ENCODE peak calls at places on chromosomes 3 and 15, in nine cellular contexts. Z is sigmoid colon; K is ovary; S is CD8-positive, alpha-beta memory T cell; Q is OCI-LY7; X is HAP-1; A is colonic mucosa; L is A673; G is tibial artery. M is an unnamed sample.

GRCh38 chr15:41827290-41827879 is 507 bp upstream of the JMJD7 start:
- DNase-seq in X (peak; percentile 27), K (no peak), L (no peak), A (peak; percentile 51), Z (peak; percentile 74), S (no peak), G (no peak), Q (peak; percentile 26), M (no peak)

GRCh38 chr3:173632945-173633344 is 235.4 kb downstream of the NLGN1 start:
- DNase-seq in L (no peak), X (no peak), A (no peak), G (no peak), Z (no peak), S (no peak), K (no peak), Q (no peak), M (no peak)

GRCh38 chr3:29695905-29696238 is 415.0 kb downstream of the RBMS3 start:
- DNase-seq in K (no peak), X (no peak), Q (no peak), G (no peak), L (peak; percentile 32), A (no peak), Z (no peak), S (no peak), M (no peak)

GRCh38 chr3:140128217-140129137 is 193.5 kb downstream of the CLSTN2 start:
- DNase-seq in A (peak; percentile 20), X (peak; percentile 77), G (no peak), S (no peak), L (peak; percentile 68), Q (peak; percentile 35), K (no peak), Z (no peak), M (peak; percentile 88)

GRCh38 chr3:154969366-154969765 is 110.8 kb upstream of the MME start:
- DNase-seq in S (no peak), Z (no peak), L (no peak), K (no peak), A (no peak), G (no peak), Q (no peak), X (no peak), M (no peak)

GRCh38 chr15:39444729-39445470 is 136.0 kb upstream of the THBS1 start:
- DNase-seq in G (no peak), S (no peak), A (no peak), Q (no peak), X (no peak), Z (peak; percentile 75), L (no peak), K (no peak), M (no peak)

GRCh38 chr15:64521726-64522164 is 61.4 kb downstream of the ZNF609 start:
- DNase-seq in Q (no peak), X (peak; percentile 97), S (no peak), G (peak; percentile 47), K (no peak), L (peak; percentile 86), Z (peak; percentile 60), A (no peak), M (peak; percentile 96)

GRCh38 chr15:66765478-66766281 is 63.6 kb downstream of the SMAD6 start:
- DNase-seq in K (no peak), G (no peak), X (peak; percentile 94), S (no peak), L (peak; percentile 97), Q (no peak), A (peak; percentile 66), Z (peak; percentile 60), M (peak; percentile 67)

GRCh38 chr15:59751552-59752413 is 62.7 kb upstream of the BNIP2 start:
- DNase-seq in Q (peak; percentile 11), S (peak; percentile 64), A (no peak), K (no peak), L (peak; percentile 23), X (no peak), Z (no peak), G (no peak), M (peak; percentile 46)

GRCh38 chr3:139499536-139499935 is 23.2 kb upstream of the RBP2 start:
- DNase-seq in G (no peak), Z (no peak), A (no peak), X (no peak), S (no peak), K (no peak), Q (no peak), L (no peak), M (no peak)

GRCh38 chr3:187230011-187230410 is 32.7 kb downstream of the RTP1 start:
- DNase-seq in K (no peak), X (no peak), G (no peak), L (no peak), Q (no peak), S (no peak), Z (no peak), A (no peak), M (no peak)

GRCh38 chr15:83209333-83209732 is 1.7 kb upstream of the HDGFL3 start:
- DNase-seq in Q (no peak), K (no peak), G (no peak), X (peak; percentile 64), Z (no peak), L (peak; percentile 11), A (no peak), S (no peak), M (no peak)

GRCh38 chr3:54079314-54079713 is 43.0 kb upstream of the CACNA2D3 start:
- DNase-seq in G (no peak), Z (no peak), S (no peak), A (no peak), Q (no peak), L (no peak), X (no peak), K (no peak), M (no peak)

GRCh38 chr3:75650191-75650590 is 13.9 kb upstream of the FRG2C start:
- DNase-seq in A (no peak), Z (no peak), G (no peak), X (no peak), S (no peak), Q (no peak), L (no peak), K (no peak), M (no peak)

GRCh38 chr15:88835646-88836045 is 32.4 kb downstream of the ACAN start:
- DNase-seq in X (no peak), Z (no peak), S (no peak), G (no peak), Q (no peak), K (no peak), A (no peak), L (no peak), M (no peak)

GRCh38 chr15:57640935-57641682 is 49.4 kb downstream of the MYZAP start:
- DNase-seq in X (peak; percentile 55), L (peak; percentile 50), Q (peak; percentile 11), S (no peak), K (no peak), Z (no peak), A (no peak), G (no peak), M (peak; percentile 73)

GRCh38 chr15:92883643-92884458 is 16.3 kb upstream of the CHD2 start:
- DNase-seq in L (no peak), A (no peak), Q (peak; percentile 58), Z (no peak), G (no peak), X (no peak), K (no peak), S (peak; percentile 84), M (no peak)

GRCh38 chr3:113496924-113497323 is 18.0 kb downstream of the SPICE1 start:
- DNase-seq in Q (no peak), X (no peak), G (no peak), A (no peak), Z (no peak), S (no peak), L (peak; percentile 19), K (no peak), M (peak; percentile 23)

GRCh38 chr3:169150874-169151273 is 512.6 kb downstream of the MECOM start:
- DNase-seq in X (no peak), Z (no peak), G (no peak), A (no peak), K (no peak), L (no peak), S (no peak), Q (no peak), M (peak; percentile 29)

GRCh38 chr3:169149349-169149890 is 514.1 kb downstream of the MECOM start:
- DNase-seq in X (peak; percentile 92), S (peak; percentile 43), G (peak; percentile 59), Z (peak; percentile 84), A (peak; percentile 88), Q (peak; percentile 82), L (peak; percentile 84), K (peak; percentile 55), M (peak; percentile 90)

GRCh38 chr3:169152319-169152718 is 511.2 kb downstream of the MECOM start:
- DNase-seq in G (no peak), S (no peak), K (no peak), Q (no peak), X (no peak), Z (no peak), L (no peak), A (peak; percentile 46), M (no peak)

GRCh38 chr3:169148448-169149348 is 514.8 kb downstream of the MECOM start:
- DNase-seq in A (no peak), K (no peak), G (no peak), Q (no peak), Z (no peak), S (no peak), L (no peak), X (peak; percentile 24), M (peak; percentile 55)

DNA sequence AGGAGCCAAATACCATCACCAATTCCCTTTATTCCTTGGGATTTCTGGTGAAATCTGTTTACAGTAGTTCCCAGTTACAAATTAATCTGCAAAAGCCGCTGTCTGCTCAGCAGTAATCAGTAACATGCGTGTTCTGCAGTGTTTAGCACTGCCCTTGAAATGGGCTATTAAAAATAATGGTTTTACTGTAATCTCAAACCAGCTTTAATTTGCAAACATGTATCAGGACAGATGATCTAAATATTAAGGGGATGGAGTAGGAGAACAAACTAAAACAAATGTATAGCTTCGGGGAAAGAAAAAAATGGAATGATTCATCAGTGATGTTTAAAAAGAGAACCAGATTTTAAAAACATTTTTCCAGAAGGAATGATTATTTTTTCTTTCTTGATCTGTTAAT is 513.2 kb downstream of the MECOM start:
- DNase-seq in Z (no peak), Q (no peak), L (no peak), A (no peak), G (no peak), X (no peak), S (no peak), K (no peak), M (no peak)
- H3K4me3 ChIP-seq in Z (no peak overlapping the region), Q (no peak overlapping the region), L (no peak overlapping the region), A (no peak overlapping the region), G (no peak overlapping the region), X (no peak overlapping the region), S (no peak overlapping the region), K (no peak overlapping the region), M (no peak overlapping the region)

GRCh38 chr15:77526582-77527163 is 106.0 kb downstream of the HMG20A start:
- DNase-seq in S (no peak), L (no peak), Q (no peak), A (no peak), G (no peak), Z (peak; percentile 34), K (no peak), X (no peak), M (no peak)
- H3K4me1 ChIP-seq in S (no peaks in the 10 kb centered on the region), L (peaks cover 46% of the 10 kb centered on the region), Q (no peaks in the 10 kb centered on the region), A (no peaks in the 10 kb centered on the region), G (no peaks in the 10 kb centered on the region), Z (peaks cover 12% of the 10 kb centered on the region), K (peaks cover 25% of the 10 kb centered on the region), X (no peaks in the 10 kb centered on the region), M (peaks cover 35% of the 10 kb centered on the region)

GRCh38 chr3:32757618-32758374 is 60.0 kb upstream of the TRIM71 start:
- DNase-seq in X (no peak), A (no peak), K (no peak), Q (no peak), S (no peak), L (no peak), G (no peak), Z (no peak), M (no peak)
- H3K4me3 ChIP-seq in X (no peak overlapping the region), A (no peak overlapping the region), K (no peak overlapping the region), Q (no peak overlapping the region), S (no peak overlapping the region), L (no peak overlapping the region), G (no peak overlapping the region), Z (no peak overlapping the region), M (no peak overlapping the region)

GRCh38 chr3:107760141-107760540 is 237.4 kb downstream of the BBX start:
- DNase-seq in X (no peak), Q (no peak), G (no peak), L (no peak), S (no peak), K (no peak), Z (no peak), A (no peak), M (no peak)
- H3K4me1 ChIP-seq in X (no peaks in the 10 kb centered on the region), Q (no peaks in the 10 kb centered on the region), G (no peaks in the 10 kb centered on the region), L (no peaks in the 10 kb centered on the region), S (no peaks in the 10 kb centered on the region), K (peaks cover 5% of the 10 kb centered on the region), Z (no peaks in the 10 kb centered on the region), A (no peaks in the 10 kb centered on the region), M (no peaks in the 10 kb centered on the region)

M was measured in SJCRH30.